ENCODE peak calls at places on chromosome 22, in eight cellular contexts. One of them, this sample, is unnamed.

GRCh38 chr22:46749682-46750529 is 11.9 kb upstream of the CERK start:
- DNase-seq in GM12878: no peak
- DNase-seq in stomach: no peak
- DNase-seq in sigmoid colon: peak; percentile 59
- DNase-seq in upper lobe of left lung: no peak
- DNase-seq in HepG2: no peak
- DNase-seq in vagina: no peak
- DNase-seq in GM23338: no peak
- DNase-seq in this sample: no peak

GRCh38 chr22:42787357-42787736 is 66.7 kb upstream of the A4GALT start:
- DNase-seq in HepG2: no peak
- DNase-seq in upper lobe of left lung: no peak
- DNase-seq in GM12878: no peak
- DNase-seq in vagina: no peak
- DNase-seq in stomach: no peak
- DNase-seq in sigmoid colon: no peak
- DNase-seq in GM23338: no peak
- DNase-seq in this sample: no peak

GRCh38 chr22:30894371-30894740 is 74.2 kb downstream of the MORC2 start:
- DNase-seq in stomach: no peak
- DNase-seq in vagina: peak; percentile 6
- DNase-seq in sigmoid colon: no peak
- DNase-seq in GM23338: peak; percentile 30
- DNase-seq in HepG2: no peak
- DNase-seq in upper lobe of left lung: no peak
- DNase-seq in GM12878: no peak
- DNase-seq in this sample: no peak

GRCh38 chr22:31151872-31152271 is 8.1 kb upstream of the RNF185 start:
- DNase-seq in GM12878: no peak
- DNase-seq in sigmoid colon: no peak
- DNase-seq in vagina: no peak
- DNase-seq in HepG2: no peak
- DNase-seq in upper lobe of left lung: no peak
- DNase-seq in GM23338: no peak
- DNase-seq in stomach: no peak
- DNase-seq in this sample: no peak

GRCh38 chr22:42353883-42354727 is 78.1 kb downstream of the NFAM1 start:
- DNase-seq in vagina: no peak
- DNase-seq in stomach: no peak
- DNase-seq in sigmoid colon: no peak
- DNase-seq in GM12878: no peak
- DNase-seq in HepG2: no peak
- DNase-seq in GM23338: peak; percentile 84
- DNase-seq in upper lobe of left lung: no peak
- DNase-seq in this sample: no peak

GRCh38 chr22:38925571-38926041 is 31.8 kb upstream of the APOBEC3A start:
- DNase-seq in vagina: no peak
- DNase-seq in HepG2: no peak
- DNase-seq in upper lobe of left lung: no peak
- DNase-seq in stomach: no peak
- DNase-seq in GM23338: no peak
- DNase-seq in sigmoid colon: no peak
- DNase-seq in GM12878: no peak
- DNase-seq in this sample: no peak

GRCh38 chr22:49023161-49023878 is 804.4 kb downstream of the BRD1 start:
- DNase-seq in sigmoid colon: peak; percentile 52
- DNase-seq in GM12878: no peak
- DNase-seq in vagina: no peak
- DNase-seq in HepG2: no peak
- DNase-seq in upper lobe of left lung: no peak
- DNase-seq in GM23338: no peak
- DNase-seq in stomach: no peak
- DNase-seq in this sample: peak; percentile 66

GRCh38 chr22:31233001-31233400 is 20.9 kb downstream of the LIMK2 start:
- DNase-seq in stomach: no peak
- DNase-seq in HepG2: no peak
- DNase-seq in vagina: no peak
- DNase-seq in GM23338: no peak
- DNase-seq in GM12878: no peak
- DNase-seq in upper lobe of left lung: peak; percentile 75
- DNase-seq in sigmoid colon: no peak
- DNase-seq in this sample: no peak

GRCh38 chr22:47130883-47131610 is 368.6 kb downstream of the TBC1D22A start:
- DNase-seq in HepG2: no peak
- DNase-seq in GM12878: no peak
- DNase-seq in sigmoid colon: no peak
- DNase-seq in GM23338: no peak
- DNase-seq in vagina: no peak
- DNase-seq in stomach: no peak
- DNase-seq in upper lobe of left lung: no peak
- DNase-seq in this sample: peak; percentile 24

GRCh38 chr22:41308054-41308453 is 6.7 kb downstream of the ZC3H7B start:
- DNase-seq in GM12878: no peak
- DNase-seq in GM23338: peak; percentile 45
- DNase-seq in upper lobe of left lung: no peak
- DNase-seq in vagina: no peak
- DNase-seq in stomach: no peak
- DNase-seq in HepG2: no peak
- DNase-seq in sigmoid colon: peak; percentile 76
- DNase-seq in this sample: no peak

GRCh38 chr22:41302016-41302767 is 867 bp downstream of the ZC3H7B start:
- DNase-seq in sigmoid colon: no peak
- DNase-seq in GM12878: no peak
- DNase-seq in vagina: no peak
- DNase-seq in HepG2: no peak
- DNase-seq in stomach: no peak
- DNase-seq in GM23338: peak; percentile 64
- DNase-seq in upper lobe of left lung: no peak
- DNase-seq in this sample: peak; percentile 78

GRCh38 chr22:41308544-41308947 is 7.2 kb downstream of the ZC3H7B start:
- DNase-seq in upper lobe of left lung: no peak
- DNase-seq in GM23338: no peak
- DNase-seq in vagina: no peak
- DNase-seq in stomach: no peak
- DNase-seq in sigmoid colon: no peak
- DNase-seq in HepG2: peak; percentile 91
- DNase-seq in GM12878: no peak
- DNase-seq in this sample: no peak

GRCh38 chr22:41301085-41302015 is at the start of gene ZC3H7B:
- DNase-seq in sigmoid colon: peak; percentile 92
- DNase-seq in upper lobe of left lung: peak; percentile 88
- DNase-seq in GM12878: peak; percentile 28
- DNase-seq in vagina: no peak
- DNase-seq in stomach: peak; percentile 84
- DNase-seq in GM23338: peak; percentile 92
- DNase-seq in HepG2: peak; percentile 76
- DNase-seq in this sample: peak; percentile 96

DNA sequence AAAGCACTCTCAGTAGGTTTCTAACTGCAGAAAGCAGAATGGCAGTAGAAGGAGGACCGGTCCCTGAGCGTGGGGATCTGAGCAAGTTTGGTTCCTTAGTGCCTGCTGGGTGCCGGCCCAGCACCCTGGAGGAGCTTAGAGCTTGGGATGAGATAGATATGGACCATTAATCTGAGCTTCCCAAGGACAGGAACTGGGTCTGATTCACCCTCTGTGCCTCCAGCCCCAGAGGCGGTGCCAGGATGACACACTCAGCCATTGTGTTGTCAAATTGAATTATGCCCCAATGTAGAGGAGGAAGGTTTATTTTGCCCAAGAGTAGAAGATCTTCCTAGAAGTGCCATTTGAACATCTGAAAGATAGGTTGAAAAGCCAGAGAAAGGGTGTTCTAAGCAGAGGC is 4.3 kb downstream of the ZC3H7B start:
- DNase-seq in upper lobe of left lung: no peak
- DNase-seq in HepG2: no peak
- DNase-seq in sigmoid colon: no peak
- DNase-seq in GM23338: no peak
- DNase-seq in GM12878: no peak
- DNase-seq in vagina: no peak
- DNase-seq in stomach: no peak
- DNase-seq in this sample: no peak
- TF ChIP-seq POLR2AphosphoS5 in upper lobe of left lung: no peak
- TF ChIP-seq POLR2AphosphoS5 in HepG2: no peak
- TF ChIP-seq POLR2AphosphoS5 in sigmoid colon: peak; percentile 9
- TF ChIP-seq POLR2AphosphoS5 in GM23338: no peak
- TF ChIP-seq POLR2AphosphoS5 in GM12878: no peak
- TF ChIP-seq POLR2AphosphoS5 in vagina: peak; percentile 77
- TF ChIP-seq POLR2AphosphoS5 in stomach: no peak
- TF ChIP-seq POLR2AphosphoS5 in this sample: no peak

DNA sequence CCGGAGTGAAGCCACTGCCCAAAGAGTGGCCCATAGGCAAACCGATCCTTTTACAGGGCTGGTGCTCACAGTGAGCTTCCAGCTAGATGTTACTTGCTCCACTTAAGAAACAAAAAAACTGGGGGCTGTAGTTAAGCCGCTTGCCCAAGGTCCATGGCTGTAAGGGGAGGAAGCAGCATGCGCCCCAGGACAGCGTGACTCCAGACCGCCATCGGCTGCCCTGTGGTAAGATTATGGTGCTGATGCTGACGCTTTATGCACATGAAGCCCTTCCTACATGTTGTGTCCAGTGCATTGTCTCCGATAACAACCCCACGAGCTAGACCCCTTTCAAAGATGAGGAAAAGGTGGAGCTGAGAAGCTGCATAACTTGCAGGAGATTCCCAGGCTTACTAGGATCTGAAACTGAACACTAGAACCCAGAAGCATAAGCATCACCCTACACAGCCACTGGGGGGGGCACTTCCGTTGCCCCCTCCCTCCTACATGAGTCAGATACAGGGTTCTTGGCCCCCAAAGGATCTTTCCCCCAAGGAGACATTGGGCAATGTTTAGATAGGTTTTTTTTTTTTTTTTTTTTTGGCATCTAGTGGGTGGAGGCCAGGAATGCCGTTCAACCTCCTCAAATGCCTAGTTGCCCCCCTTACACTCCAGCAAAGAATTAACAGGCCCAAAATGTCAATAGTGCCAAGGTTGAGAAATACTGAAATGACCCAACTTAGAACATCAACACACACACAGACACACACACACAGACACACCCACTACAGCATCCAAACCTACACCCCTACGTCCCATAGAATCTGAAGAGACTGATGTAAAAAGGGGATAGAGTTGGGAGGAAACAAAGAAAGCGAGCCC is 53.9 kb downstream of the MN1 start:
- DNase-seq in GM12878: no peak
- DNase-seq in upper lobe of left lung: no peak
- DNase-seq in GM23338: peak; percentile 54
- DNase-seq in vagina: no peak
- DNase-seq in sigmoid colon: peak; percentile 57
- DNase-seq in HepG2: no peak
- DNase-seq in stomach: no peak
- DNase-seq in this sample: no peak
- H3K27ac ChIP-seq in GM12878: no peak overlapping the region
- H3K27ac ChIP-seq in upper lobe of left lung: no peak overlapping the region
- H3K27ac ChIP-seq in GM23338: no peak overlapping the region
- H3K27ac ChIP-seq in vagina: peak overlapping the region; percentile 44
- H3K27ac ChIP-seq in sigmoid colon: peak overlapping the region; percentile 79
- H3K27ac ChIP-seq in HepG2: no peak overlapping the region
- H3K27ac ChIP-seq in stomach: peak overlapping the region; percentile 26
- H3K27ac ChIP-seq in this sample: no peak overlapping the region

GRCh38 chr22:18070041-18070440 is 7.7 kb upstream of the PEX26 start:
- DNase-seq in upper lobe of left lung: no peak
- DNase-seq in vagina: no peak
- DNase-seq in GM23338: no peak
- DNase-seq in sigmoid colon: no peak
- DNase-seq in GM12878: no peak
- DNase-seq in HepG2: no peak
- DNase-seq in stomach: no peak
- DNase-seq in this sample: no peak

GRCh38 chr22:18070556-18071306 is 7.1 kb upstream of the PEX26 start:
- DNase-seq in GM23338: peak; percentile 24
- DNase-seq in GM12878: no peak
- DNase-seq in sigmoid colon: no peak
- DNase-seq in vagina: no peak
- DNase-seq in HepG2: peak; percentile 25
- DNase-seq in stomach: no peak
- DNase-seq in upper lobe of left lung: no peak
- DNase-seq in this sample: peak; percentile 65

GRCh38 chr22:18067548-18068341 is 10.0 kb upstream of the PEX26 start:
- DNase-seq in GM12878: no peak
- DNase-seq in stomach: no peak
- DNase-seq in vagina: no peak
- DNase-seq in GM23338: no peak
- DNase-seq in HepG2: no peak
- DNase-seq in upper lobe of left lung: no peak
- DNase-seq in sigmoid colon: no peak
- DNase-seq in this sample: peak; percentile 68

GRCh38 chr22:18068381-18068988 is 9.3 kb upstream of the PEX26 start:
- DNase-seq in GM12878: no peak
- DNase-seq in HepG2: peak; percentile 55
- DNase-seq in upper lobe of left lung: no peak
- DNase-seq in GM23338: no peak
- DNase-seq in sigmoid colon: no peak
- DNase-seq in vagina: no peak
- DNase-seq in stomach: no peak
- DNase-seq in this sample: no peak

DNA sequence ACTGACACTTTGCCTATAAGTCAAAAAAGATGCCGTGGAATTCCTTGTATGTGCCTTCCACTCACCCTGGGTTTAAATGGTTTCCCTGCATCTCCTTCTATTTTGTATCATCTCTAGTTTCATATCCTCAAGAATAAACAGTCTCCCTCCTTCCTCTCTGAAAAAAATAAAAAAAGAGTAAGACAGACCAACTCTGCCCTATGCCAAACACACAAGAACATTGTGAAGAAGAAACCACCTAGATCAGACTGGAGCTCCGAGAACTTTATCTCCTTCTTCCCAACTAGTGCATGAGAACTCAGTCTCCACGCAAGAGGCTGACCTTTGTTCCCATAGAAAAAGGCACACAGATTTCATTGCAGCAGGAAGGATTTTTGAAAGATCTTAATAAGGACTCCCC is 8.8 kb upstream of the PEX26 start:
- DNase-seq in HepG2: no peak
- DNase-seq in sigmoid colon: no peak
- DNase-seq in GM23338: no peak
- DNase-seq in vagina: no peak
- DNase-seq in stomach: no peak
- DNase-seq in GM12878: no peak
- DNase-seq in upper lobe of left lung: no peak
- DNase-seq in this sample: no peak
- TF ChIP-seq POLR2AphosphoS5 in HepG2: no peak
- TF ChIP-seq POLR2AphosphoS5 in sigmoid colon: no peak
- TF ChIP-seq POLR2AphosphoS5 in GM23338: no peak
- TF ChIP-seq POLR2AphosphoS5 in vagina: no peak
- TF ChIP-seq POLR2AphosphoS5 in stomach: no peak
- TF ChIP-seq POLR2AphosphoS5 in GM12878: no peak
- TF ChIP-seq POLR2AphosphoS5 in upper lobe of left lung: no peak
- TF ChIP-seq POLR2AphosphoS5 in this sample: no peak

DNA sequence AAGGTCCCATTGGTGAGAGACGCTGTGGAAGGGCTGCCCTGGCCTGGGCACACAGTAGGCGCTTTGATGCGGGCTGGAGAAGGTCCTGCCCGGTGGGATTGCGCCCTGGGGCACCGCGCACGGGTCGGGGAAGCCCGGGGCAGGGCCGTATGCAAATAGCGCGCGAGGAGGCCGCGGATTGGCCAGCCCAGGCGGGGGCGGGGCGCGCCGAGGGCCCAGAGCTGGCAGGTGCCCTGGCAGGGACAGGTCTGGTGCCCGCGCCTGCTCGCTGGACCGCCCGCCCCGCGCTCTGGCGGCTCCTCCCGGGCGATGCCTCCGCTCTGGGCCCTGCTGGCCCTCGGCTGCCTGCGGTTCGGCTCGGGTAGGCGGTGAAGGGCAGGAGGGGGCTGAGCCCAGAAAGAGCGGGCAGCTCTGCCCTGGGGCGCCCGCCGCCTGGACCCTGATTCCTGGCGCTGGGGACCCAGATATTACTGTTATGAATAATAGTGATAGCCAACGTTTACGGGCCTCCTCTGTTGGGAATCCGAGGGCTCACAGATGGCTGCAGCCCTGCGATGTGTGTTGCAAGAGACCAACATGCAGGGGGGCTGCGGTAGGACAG is at the start of gene UPK3A:
- DNase-seq in vagina: no peak
- DNase-seq in stomach: peak; percentile 91
- DNase-seq in GM12878: no peak
- DNase-seq in GM23338: peak; percentile 92
- DNase-seq in HepG2: no peak
- DNase-seq in upper lobe of left lung: peak; percentile 85
- DNase-seq in sigmoid colon: no peak
- DNase-seq in this sample: peak; percentile 94
- H3K27ac ChIP-seq in vagina: no peak within 1 kb of the TSS
- H3K27ac ChIP-seq in stomach: no peak within 1 kb of the TSS
- H3K27ac ChIP-seq in GM12878: no peak within 1 kb of the TSS
- H3K27ac ChIP-seq in GM23338: no peak within 1 kb of the TSS
- H3K27ac ChIP-seq in HepG2: peak within 1 kb of the TSS; percentile 80
- H3K27ac ChIP-seq in upper lobe of left lung: no peak within 1 kb of the TSS
- H3K27ac ChIP-seq in sigmoid colon: no peak within 1 kb of the TSS
- H3K27ac ChIP-seq in this sample: no peak within 1 kb of the TSS